ENCODE peak calls at places on chromosomes 3 and 15, in four cellular contexts. P, E, L and W are unnamed samples.

GRCh38 chr15:101105059-101105851 is 146.6 kb downstream of the CHSY1 start:
- DNase-seq in E (no peak), P (no peak), L (peak; percentile 34), W (no peak)

GRCh38 chr3:127745656-127746399 is 73.1 kb downstream of the ABTB1 start:
- DNase-seq in L (no peak), P (no peak), E (no peak), W (no peak)

GRCh38 chr3:181431743-181432142 is 280.0 kb upstream of the SOX2 start:
- DNase-seq in L (no peak), E (no peak), P (no peak), W (no peak)

GRCh38 chr3:157423337-157423736 is 13.3 kb upstream of the PTX3 start:
- DNase-seq in L (peak; percentile 51), E (no peak), P (no peak), W (no peak)

GRCh38 chr3:191727338-191727737 is 266.4 kb downstream of the PYDC2 start:
- DNase-seq in E (no peak), P (no peak), L (no peak), W (no peak)

GRCh38 chr3:115324056-115324455 is 177.0 kb upstream of the ZBTB20 start:
- DNase-seq in E (no peak), L (no peak), P (no peak), W (no peak)

GRCh38 chr15:65832549-65833364 is 36.5 kb upstream of the RAB11A start:
- DNase-seq in P (peak; percentile 41), L (peak; percentile 90), E (peak; percentile 89), W (peak; percentile 95)

GRCh38 chr15:70018646-70019600 is 78.8 kb downstream of the TLE3 start:
- DNase-seq in E (no peak), L (no peak), P (no peak), W (no peak)

GRCh38 chr3:38054166-38054991 is 15.4 kb downstream of the DLEC1 start:
- DNase-seq in P (no peak), E (no peak), L (peak; percentile 20), W (no peak)

GRCh38 chr3:72176537-72177041 is 391.6 kb upstream of the PROK2 start:
- DNase-seq in E (no peak), L (no peak), P (no peak), W (no peak)
- H3K4me3 ChIP-seq in E (no peak overlapping the region), L (no peak overlapping the region), P (no peak overlapping the region), W (peak overlapping the region; percentile 64)

DNA sequence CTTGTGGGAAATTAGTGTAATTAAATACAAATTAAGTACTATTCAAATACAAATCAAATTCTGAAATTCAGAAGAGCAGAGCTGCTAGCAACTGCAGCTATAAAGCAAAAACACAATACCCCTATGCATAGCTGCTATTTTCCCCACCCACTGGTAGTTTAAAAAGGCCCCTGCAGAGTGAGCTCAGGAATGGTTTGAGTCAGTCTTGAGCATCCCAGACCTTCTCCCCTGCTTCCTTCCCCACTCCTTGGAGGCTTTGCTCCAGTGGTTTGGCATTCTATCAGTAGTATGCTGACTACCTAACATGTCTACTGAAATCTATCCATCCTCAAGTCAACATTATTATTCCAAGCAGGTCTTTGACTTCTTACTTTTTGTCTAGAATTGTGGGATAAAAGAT is 53.0 kb downstream of the EFHB start:
- DNase-seq in L (no peak), P (no peak), E (no peak), W (no peak)
- H3K27ac ChIP-seq in L (no peak overlapping the region), P (no peak overlapping the region), E (no peak overlapping the region), W (no peak overlapping the region)

DNA sequence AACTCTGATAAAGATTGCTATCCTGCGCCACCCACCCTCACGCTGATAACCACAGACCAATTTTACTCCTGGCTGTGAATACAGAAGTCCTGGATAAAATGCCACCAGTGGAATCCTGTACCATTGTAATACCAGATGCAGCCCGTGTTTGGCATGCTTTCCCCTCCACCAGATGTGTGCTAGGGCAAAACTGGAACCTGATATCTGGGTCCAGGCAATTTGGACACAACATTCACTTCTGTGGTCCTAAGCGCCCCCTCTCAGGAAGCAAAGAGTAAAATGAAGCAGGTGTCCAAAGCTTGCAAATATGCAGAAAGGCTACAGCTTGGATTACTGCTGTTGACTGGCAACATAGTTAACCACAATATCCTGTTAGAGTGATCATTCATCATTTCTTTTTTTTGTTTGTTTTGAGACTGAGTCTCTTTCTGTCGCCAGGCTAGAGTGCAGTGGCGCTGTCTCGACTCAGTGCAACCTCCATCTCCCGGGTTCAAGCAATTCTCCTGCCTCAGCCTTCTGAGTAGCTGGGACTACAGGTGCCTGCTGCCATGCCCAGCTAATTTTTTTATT is 32.8 kb downstream of the LOXL1 start:
- DNase-seq in E (no peak), P (no peak), L (no peak), W (peak; percentile 45)
- TF ChIP-seq CTCF in E (no peak), P (no peak), L (no peak), W (no peak)

DNA sequence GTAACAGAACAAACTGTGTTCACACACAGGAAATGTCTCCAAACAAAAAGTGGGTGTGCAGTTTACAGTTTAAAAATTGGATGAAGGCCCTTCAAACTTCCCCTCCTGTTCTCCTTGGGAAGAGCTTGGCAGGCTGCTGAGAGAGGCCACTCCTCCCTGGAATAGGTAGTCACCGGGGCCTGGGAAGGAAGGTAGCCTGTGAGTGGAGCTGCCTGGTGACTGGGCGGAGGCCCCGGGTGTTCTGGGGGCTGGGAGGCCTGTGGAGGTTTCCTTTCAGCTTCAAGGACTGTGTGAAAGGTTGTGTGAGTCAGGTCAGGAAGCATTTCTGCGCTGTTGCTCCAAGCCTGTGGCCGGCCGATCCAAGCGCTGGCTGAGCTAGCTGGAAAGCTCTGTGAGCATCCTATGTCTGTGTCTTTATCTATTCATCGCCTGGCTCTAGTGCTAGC is 14.1 kb downstream of the SLCO3A1 start:
- DNase-seq in P (peak; percentile 57), E (peak; percentile 81), L (peak; percentile 87), W (peak; percentile 88)
- H3K4me3 ChIP-seq in P (no peak overlapping the region), E (no peak overlapping the region), L (no peak overlapping the region), W (peak overlapping the region; percentile 37)

DNA sequence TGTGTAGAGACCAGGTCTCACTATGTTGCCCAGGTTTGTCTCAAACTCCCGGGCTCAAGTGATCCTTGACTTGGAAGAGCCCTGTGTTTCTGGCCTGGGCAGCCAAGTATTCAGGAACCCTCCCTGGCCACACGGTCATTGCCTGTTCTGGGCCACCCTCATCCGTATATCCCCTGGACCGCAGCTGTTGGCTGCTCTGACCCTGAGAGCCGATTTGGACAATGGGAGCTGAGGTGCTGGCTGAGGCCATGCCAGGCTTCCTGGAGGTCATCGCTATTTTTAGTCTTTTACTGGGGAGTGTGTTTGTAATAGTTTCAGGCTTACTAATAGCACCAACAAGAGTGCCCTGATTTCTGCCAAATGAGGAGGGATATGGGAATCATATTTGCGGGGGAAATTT is 60.7 kb downstream of the ADAMTS7 start:
- DNase-seq in E (no peak), L (no peak), P (no peak), W (no peak)
- H3K27ac ChIP-seq in E (no peak overlapping the region), L (no peak overlapping the region), P (no peak overlapping the region), W (peak overlapping the region; percentile 21)

GRCh38 chr3:12662593-12663310 is 1.2 kb downstream of the RAF1 start:
- DNase-seq in P (no peak), E (peak; percentile 48), L (peak; percentile 55), W (peak; percentile 74)

GRCh38 chr3:12663311-12663935 is 494 bp downstream of the RAF1 start:
- DNase-seq in P (no peak), E (peak; percentile 48), L (no peak), W (peak; percentile 79)

GRCh38 chr3:12661926-12662592 is 1.9 kb downstream of the RAF1 start:
- DNase-seq in E (no peak), P (no peak), L (no peak), W (peak; percentile 52)

GRCh38 chr3:12660196-12660595 is 3.7 kb downstream of the RAF1 start:
- DNase-seq in L (no peak), P (no peak), E (no peak), W (no peak)

GRCh38 chr3:12663936-12664908 is at the start of gene RAF1:
- DNase-seq in E (peak; percentile 99), P (peak; percentile 95), L (peak; percentile 98), W (peak; percentile 99)
- TF ChIP-seq CTCF in E (no peak), P (no peak), L (no peak), W (no peak)

GRCh38 chr3:165192610-165193192 is 3.5 kb downstream of the SLITRK3 start:
- DNase-seq in E (no peak), L (no peak), P (no peak), W (no peak)
- H3K4me3 ChIP-seq in E (no peak overlapping the region), L (no peak overlapping the region), P (no peak overlapping the region), W (peak overlapping the region; percentile 49)